ENCODE peak calls at places on chromosome 7, in eight cellular contexts. J, C, R, B, W, S, Z and I are unnamed samples.

GRCh38 chr7:48384180-48384752 is 213.0 kb downstream of the ABCA13 start:
- DNase-seq in J (no peak), S (no peak), W (no peak), R (no peak), Z (no peak), C (no peak), B (no peak), I (no peak)

GRCh38 chr7:140901946-140902304 is 22.8 kb downstream of the BRAF start:
- DNase-seq in J (no peak), Z (no peak), C (no peak), B (no peak), R (no peak), W (no peak), S (no peak), I (no peak)

GRCh38 chr7:73718438-73718881 is 1.0 kb downstream of the STX1A start:
- DNase-seq in J (no peak), W (no peak), C (no peak), S (no peak), B (no peak), R (no peak), Z (no peak), I (no peak)

GRCh38 chr7:37945336-37945735 is 24.9 kb downstream of the EPDR1 start:
- DNase-seq in R (no peak), B (no peak), Z (no peak), C (no peak), W (no peak), S (no peak), J (no peak), I (no peak)

GRCh38 chr7:74656421-74656910 is 1.1 kb upstream of the GTF2I start:
- DNase-seq in R (peak; percentile 52), S (peak; percentile 49), J (peak; percentile 63), C (peak; percentile 79), Z (no peak), B (peak; percentile 66), W (no peak), I (peak; percentile 70)

GRCh38 chr7:38163671-38164070 is 14.4 kb upstream of the STARD3NL start:
- DNase-seq in Z (no peak), J (no peak), W (no peak), R (no peak), B (no peak), C (no peak), S (no peak), I (no peak)

GRCh38 chr7:77940647-77941046 is 142.1 kb downstream of the PHTF2 start:
- DNase-seq in B (peak; percentile 16), R (peak; percentile 47), W (peak; percentile 10), Z (peak; percentile 6), C (no peak), J (peak; percentile 64), S (no peak), I (no peak)

GRCh38 chr7:139808846-139809442 is 20.1 kb upstream of the TBXAS1 start:
- DNase-seq in S (no peak), B (no peak), R (no peak), Z (no peak), C (no peak), W (no peak), J (no peak), I (no peak)

GRCh38 chr7:13044309-13044708 is 356.9 kb downstream of the ARL4A start:
- DNase-seq in S (no peak), W (no peak), B (no peak), R (no peak), C (no peak), J (peak; percentile 5), Z (peak; percentile 43), I (no peak)

GRCh38 chr7:40220421-40220911 is 85.7 kb downstream of the SUGCT start:
- DNase-seq in J (no peak), Z (no peak), W (no peak), R (no peak), S (no peak), B (no peak), C (no peak), I (no peak)

GRCh38 chr7:157751351-157751750 is 414.5 kb downstream of the DNAJB6 start:
- DNase-seq in W (no peak), B (no peak), Z (no peak), J (no peak), S (no peak), C (no peak), R (no peak), I (no peak)

GRCh38 chr7:142885311-142886230 is at the start of gene TRPV6:
- DNase-seq in Z (peak; percentile 22), C (no peak), R (no peak), S (peak; percentile 83), W (no peak), J (peak; percentile 68), B (peak; percentile 59), I (no peak)

GRCh38 chr7:46218461-46219202 is 297.6 kb upstream of the IGFBP3 start:
- DNase-seq in W (no peak), C (no peak), J (no peak), Z (no peak), S (no peak), R (no peak), B (no peak), I (no peak)

GRCh38 chr7:134826105-134826504 is 46.7 kb downstream of the CALD1 start:
- DNase-seq in R (no peak), S (no peak), C (no peak), Z (no peak), W (no peak), J (no peak), B (no peak), I (no peak)

GRCh38 chr7:30918676-30919075 is 7.0 kb downstream of the AQP1 start:
- DNase-seq in J (no peak), B (no peak), C (peak; percentile 54), S (no peak), W (no peak), R (no peak), Z (no peak), I (peak; percentile 40)
- H3K4me1 ChIP-seq in J (no peaks in the 10 kb centered on the region), B (peaks cover 39% of the 10 kb centered on the region), C (no peaks in the 10 kb centered on the region), S (no peaks in the 10 kb centered on the region), W (no peaks in the 10 kb centered on the region), R (peaks cover 33% of the 10 kb centered on the region), Z (peaks cover 44% of the 10 kb centered on the region), I (peaks cover 31% of the 10 kb centered on the region)

DNA sequence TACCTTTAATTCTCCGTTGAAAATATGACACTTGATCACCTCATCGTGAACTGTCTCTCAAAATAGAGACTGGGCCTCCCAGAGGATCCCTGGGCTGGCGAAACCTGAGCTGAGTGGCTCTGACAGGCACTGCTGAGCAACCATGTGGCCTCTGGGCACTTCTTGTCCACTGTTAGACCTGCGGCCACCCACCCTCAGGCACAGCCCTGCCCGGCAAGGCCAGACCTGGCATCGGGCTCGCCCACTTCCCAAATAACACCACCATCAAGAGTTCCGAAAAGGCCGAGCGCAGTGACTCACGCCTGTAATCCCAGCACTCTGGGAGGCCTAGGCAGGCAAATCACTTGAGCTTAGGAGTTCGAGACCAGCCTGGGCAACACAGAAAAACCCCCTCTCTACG is 82.5 kb downstream of the COBL start:
- DNase-seq in R (no peak), B (no peak), C (no peak), S (no peak), J (no peak), W (no peak), Z (no peak), I (no peak)
- TF ChIP-seq POLR2AphosphoS5 in R (no peak), B (no peak), C (no peak), S (no peak), J (no peak), W (no peak), Z (no peak), I (no peak)

DNA sequence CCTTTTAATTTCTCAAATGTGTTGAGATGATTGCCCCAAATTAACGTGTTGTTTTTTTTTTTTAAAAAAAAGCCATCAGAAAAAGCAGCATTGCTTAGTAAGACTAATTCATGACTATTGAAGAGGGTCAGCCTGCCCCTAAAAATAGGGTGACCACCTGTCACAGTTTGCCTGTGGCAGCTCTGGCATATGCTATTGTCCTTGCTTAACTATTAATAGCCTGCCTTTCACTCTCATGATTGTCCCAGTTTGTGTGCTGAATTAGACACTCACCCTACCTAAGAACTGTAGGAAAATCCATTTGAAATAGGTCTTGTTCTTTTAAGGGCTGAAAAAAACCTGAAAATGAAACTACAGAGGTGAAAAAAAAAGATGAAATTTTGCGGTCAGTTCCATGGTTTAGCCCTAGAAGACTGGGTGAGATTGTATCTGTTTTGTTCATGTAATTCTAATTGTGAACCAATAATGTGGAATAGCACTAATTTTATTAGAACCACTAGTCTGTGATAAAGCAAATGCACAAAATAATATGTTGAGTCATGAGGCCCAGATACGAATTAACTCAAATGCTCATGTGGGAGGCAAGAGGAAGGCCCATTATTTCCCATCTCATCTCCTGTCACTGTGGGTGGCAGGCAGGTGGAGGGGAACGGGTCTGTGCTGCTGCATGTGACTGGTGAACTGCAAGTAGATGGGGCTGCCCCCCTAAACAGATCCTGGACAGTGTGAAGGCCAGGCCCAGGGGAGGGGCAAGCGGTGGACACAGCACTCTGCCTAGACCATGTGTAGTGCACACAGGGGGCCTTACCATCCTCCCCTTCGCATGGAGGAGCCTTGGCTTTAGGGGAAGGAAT is 265.4 kb upstream of the NFE2L3 start:
- DNase-seq in B (no peak), S (no peak), C (no peak), R (no peak), W (no peak), Z (no peak), J (no peak), I (no peak)
- H3K4me1 ChIP-seq in B (no peaks in the 10 kb centered on the region), S (no peaks in the 10 kb centered on the region), C (no peaks in the 10 kb centered on the region), R (no peaks in the 10 kb centered on the region), W (peaks cover 4% of the 10 kb centered on the region), Z (no peaks in the 10 kb centered on the region), J (peaks cover 3% of the 10 kb centered on the region), I (no peaks in the 10 kb centered on the region)

GRCh38 chr7:47371733-47372368 is 210.1 kb downstream of the TNS3 start:
- DNase-seq in S (peak; percentile 74), B (peak; percentile 92), C (peak; percentile 88), Z (no peak), W (no peak), J (peak; percentile 30), R (peak; percentile 32), I (no peak)
- TF ChIP-seq POLR2AphosphoS5 in S (no peak), B (no peak), C (no peak), Z (no peak), W (no peak), J (no peak), R (no peak), I (no peak)

GRCh38 chr7:2518101-2518500 is 1.5 kb upstream of the LFNG start:
- DNase-seq in C (no peak), R (no peak), W (no peak), B (peak; percentile 74), J (no peak), S (no peak), Z (no peak), I (no peak)
- H3K4me1 ChIP-seq in C (no peaks in the 10 kb centered on the region), R (peaks cover 27% of the 10 kb centered on the region), W (peaks cover 49% of the 10 kb centered on the region), B (peaks cover 42% of the 10 kb centered on the region), J (peaks cover 42% of the 10 kb centered on the region), S (peaks cover 20% of the 10 kb centered on the region), Z (peaks cover 57% of the 10 kb centered on the region), I (peaks cover 50% of the 10 kb centered on the region)